ENCODE peak calls at places on chromosome 14, in four cellular contexts. One of them, this sample, is unnamed.

GRCh38 chr14:67541448-67542387 is 8.6 kb downstream of the PLEKHH1 start:
- DNase-seq in K562: peak
- DNase-seq in upper lobe of left lung: no peak
- DNase-seq in prostate gland: no peak
- DNase-seq in this sample: no peak

GRCh38 chr14:32408018-32408417 is 78.9 kb downstream of the AKAP6 start:
- DNase-seq in upper lobe of left lung: no peak
- DNase-seq in prostate gland: no peak
- DNase-seq in K562: no peak
- DNase-seq in this sample: no peak

GRCh38 chr14:71338153-71338552 is 430.9 kb downstream of the PCNX1 start:
- DNase-seq in upper lobe of left lung: no peak
- DNase-seq in K562: no peak
- DNase-seq in prostate gland: no peak
- DNase-seq in this sample: no peak

GRCh38 chr14:95525999-95526398 is 8.9 kb upstream of the GLRX5 start:
- DNase-seq in K562: no peak
- DNase-seq in prostate gland: no peak
- DNase-seq in upper lobe of left lung: no peak
- DNase-seq in this sample: no peak

GRCh38 chr14:23021479-23021878 is 11.5 kb upstream of the C14orf93 start:
- DNase-seq in prostate gland: no peak
- DNase-seq in K562: no peak
- DNase-seq in upper lobe of left lung: no peak
- DNase-seq in this sample: no peak

GRCh38 chr14:77026166-77026929 is 2.2 kb downstream of the IRF2BPL start:
- DNase-seq in upper lobe of left lung: no peak
- DNase-seq in prostate gland: no peak
- DNase-seq in K562: no peak
- DNase-seq in this sample: peak

GRCh38 chr14:48586099-48586498 is 910.7 kb upstream of the MDGA2 start:
- DNase-seq in upper lobe of left lung: no peak
- DNase-seq in prostate gland: no peak
- DNase-seq in K562: no peak
- DNase-seq in this sample: no peak

GRCh38 chr14:77495354-77495753 is 3.3 kb downstream of the ISM2 start:
- DNase-seq in prostate gland: no peak
- DNase-seq in K562: no peak
- DNase-seq in upper lobe of left lung: no peak
- DNase-seq in this sample: no peak

GRCh38 chr14:90274808-90275454 is 18.6 kb downstream of the PSMC1 start:
- DNase-seq in K562: no peak
- DNase-seq in upper lobe of left lung: peak
- DNase-seq in prostate gland: no peak
- DNase-seq in this sample: peak

GRCh38 chr14:90275455-90275814 is 19.1 kb downstream of the PSMC1 start:
- DNase-seq in K562: no peak
- DNase-seq in prostate gland: no peak
- DNase-seq in upper lobe of left lung: no peak
- DNase-seq in this sample: no peak

GRCh38 chr14:90272523-90272922 is 16.2 kb downstream of the PSMC1 start:
- DNase-seq in upper lobe of left lung: peak
- DNase-seq in prostate gland: no peak
- DNase-seq in K562: no peak
- DNase-seq in this sample: peak

GRCh38 chr14:90273532-90273931 is 17.2 kb downstream of the PSMC1 start:
- DNase-seq in upper lobe of left lung: no peak
- DNase-seq in K562: no peak
- DNase-seq in prostate gland: no peak
- DNase-seq in this sample: peak

GRCh38 chr14:90274019-90274418 is 17.7 kb downstream of the PSMC1 start:
- DNase-seq in upper lobe of left lung: no peak
- DNase-seq in prostate gland: no peak
- DNase-seq in K562: no peak
- DNase-seq in this sample: no peak
- TF ChIP-seq POLR2AphosphoS5 in upper lobe of left lung: no peak
- TF ChIP-seq POLR2AphosphoS5 in prostate gland: no peak
- TF ChIP-seq POLR2AphosphoS5 in K562: no peak
- TF ChIP-seq POLR2AphosphoS5 in this sample: peak

DNA sequence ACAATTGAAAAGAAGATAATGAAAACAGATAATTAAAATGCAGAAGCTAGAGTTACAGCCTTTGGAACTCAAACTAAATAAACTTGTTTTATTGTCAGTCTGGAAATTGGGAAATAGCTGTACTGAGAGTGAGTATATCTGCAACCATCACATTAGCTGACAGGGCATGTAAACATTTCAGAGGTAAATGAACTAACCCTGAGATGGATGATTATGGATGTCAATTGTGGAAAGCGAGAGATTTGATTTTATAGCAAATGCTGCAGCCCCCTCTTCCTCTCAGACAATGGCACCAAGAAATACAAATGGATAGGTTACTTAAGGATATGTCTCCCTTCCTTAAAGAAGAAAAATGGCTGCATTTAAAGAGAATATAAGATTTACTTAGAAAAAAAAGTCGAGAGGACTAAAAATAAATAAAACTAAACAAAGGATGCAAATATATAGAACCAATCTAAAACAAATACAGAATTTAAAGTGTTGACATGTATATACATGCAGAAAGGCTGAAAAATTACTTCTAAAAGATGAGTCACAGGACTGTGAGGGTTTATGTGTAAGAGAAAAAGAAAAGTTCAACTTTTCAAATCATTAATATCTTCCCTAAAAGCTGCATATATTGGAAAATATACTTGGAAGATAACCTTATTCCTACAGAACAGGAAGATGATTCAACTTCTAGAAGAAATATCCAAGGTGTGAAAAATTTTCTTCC is 120.3 kb upstream of the FLRT2 start:
- DNase-seq in K562: no peak
- DNase-seq in prostate gland: no peak
- DNase-seq in upper lobe of left lung: no peak
- DNase-seq in this sample: peak
- TF ChIP-seq POLR2A in K562: no peak
- TF ChIP-seq POLR2A in prostate gland: no peak
- TF ChIP-seq POLR2A in upper lobe of left lung: no peak
- TF ChIP-seq POLR2A in this sample: no peak

GRCh38 chr14:49957089-49957852 is 64.4 kb downstream of the ARF6 start:
- DNase-seq in upper lobe of left lung: no peak
- DNase-seq in K562: no peak
- DNase-seq in prostate gland: no peak
- DNase-seq in this sample: no peak

GRCh38 chr14:49955013-49955412 is 62.1 kb downstream of the ARF6 start:
- DNase-seq in K562: no peak
- DNase-seq in prostate gland: no peak
- DNase-seq in upper lobe of left lung: no peak
- DNase-seq in this sample: no peak

GRCh38 chr14:49951946-49952345 is 59.1 kb downstream of the ARF6 start:
- DNase-seq in upper lobe of left lung: peak
- DNase-seq in prostate gland: no peak
- DNase-seq in K562: no peak
- DNase-seq in this sample: no peak

GRCh38 chr14:49953196-49953595 is 60.3 kb downstream of the ARF6 start:
- DNase-seq in prostate gland: no peak
- DNase-seq in K562: no peak
- DNase-seq in upper lobe of left lung: no peak
- DNase-seq in this sample: no peak

GRCh38 chr14:49954171-49954631 is 61.3 kb downstream of the ARF6 start:
- DNase-seq in K562: no peak
- DNase-seq in prostate gland: no peak
- DNase-seq in upper lobe of left lung: peak
- DNase-seq in this sample: no peak
- TF ChIP-seq POLR2AphosphoS5 in K562: no peak
- TF ChIP-seq POLR2AphosphoS5 in prostate gland: no peak
- TF ChIP-seq POLR2AphosphoS5 in upper lobe of left lung: no peak
- TF ChIP-seq POLR2AphosphoS5 in this sample: no peak

DNA sequence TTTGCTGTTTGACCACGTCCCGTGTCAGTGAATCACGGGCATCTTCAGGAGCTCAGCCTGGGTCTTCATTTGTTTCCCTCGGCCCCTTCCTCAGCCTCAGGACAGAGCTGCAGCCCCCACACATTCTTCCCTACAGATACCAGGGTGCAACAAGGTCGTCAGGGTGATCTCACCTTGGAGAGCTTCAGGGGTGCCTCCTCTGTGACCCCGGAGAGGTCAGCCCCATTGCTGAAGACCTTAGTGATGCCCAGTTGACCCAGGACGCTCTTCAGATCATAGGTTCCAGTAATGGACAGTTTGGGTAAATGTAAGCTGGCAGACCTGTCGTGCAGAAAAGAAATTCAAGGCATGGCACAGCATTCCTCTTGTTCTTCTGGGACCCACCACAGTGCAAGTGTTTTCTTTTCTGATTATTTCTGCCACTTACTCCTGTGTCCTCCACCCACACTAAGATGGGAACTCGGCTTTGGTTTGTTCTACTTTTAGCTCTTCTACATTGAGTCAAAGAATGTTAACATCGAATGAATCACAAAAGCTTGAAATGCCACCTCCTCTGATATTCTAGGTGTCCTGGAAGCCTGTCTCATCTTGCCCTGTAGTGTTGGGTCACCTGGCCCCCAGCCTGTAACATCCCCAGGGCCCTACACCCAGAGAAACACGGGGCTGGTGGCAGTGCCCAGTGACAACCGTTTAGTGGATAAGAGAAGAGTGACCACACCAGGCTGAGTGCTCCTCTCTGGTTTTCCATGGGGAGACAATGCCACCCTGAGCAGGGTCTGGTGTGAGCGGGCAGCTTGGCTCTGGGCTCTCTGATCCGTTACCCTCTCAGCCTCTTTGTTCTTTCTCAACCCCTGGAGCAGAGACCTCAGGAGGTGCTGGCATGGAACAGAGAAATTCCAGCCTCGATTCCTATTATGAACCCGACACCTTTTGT is 8.8 kb downstream of the SERPINA1 start:
- DNase-seq in K562: no peak
- DNase-seq in prostate gland: no peak
- DNase-seq in upper lobe of left lung: no peak
- DNase-seq in this sample: no peak
- TF ChIP-seq POLR2A in K562: no peak
- TF ChIP-seq POLR2A in prostate gland: no peak
- TF ChIP-seq POLR2A in upper lobe of left lung: no peak
- TF ChIP-seq POLR2A in this sample: no peak

GRCh38 chr14:105064721-105065143 is 498 bp downstream of the GPR132 start:
- DNase-seq in prostate gland: no peak
- DNase-seq in upper lobe of left lung: peak
- DNase-seq in K562: peak
- DNase-seq in this sample: no peak

GRCh38 chr14:105067140-105067968 is 2.1 kb upstream of the GPR132 start:
- DNase-seq in K562: no peak
- DNase-seq in prostate gland: no peak
- DNase-seq in upper lobe of left lung: no peak
- DNase-seq in this sample: no peak

GRCh38 chr14:105064001-105064400 is 1.2 kb downstream of the GPR132 start:
- DNase-seq in prostate gland: no peak
- DNase-seq in K562: no peak
- DNase-seq in upper lobe of left lung: no peak
- DNase-seq in this sample: no peak

GRCh38 chr14:105066285-105067071 is 1.2 kb upstream of the GPR132 start:
- DNase-seq in upper lobe of left lung: no peak
- DNase-seq in prostate gland: no peak
- DNase-seq in K562: no peak
- DNase-seq in this sample: no peak

DNA sequence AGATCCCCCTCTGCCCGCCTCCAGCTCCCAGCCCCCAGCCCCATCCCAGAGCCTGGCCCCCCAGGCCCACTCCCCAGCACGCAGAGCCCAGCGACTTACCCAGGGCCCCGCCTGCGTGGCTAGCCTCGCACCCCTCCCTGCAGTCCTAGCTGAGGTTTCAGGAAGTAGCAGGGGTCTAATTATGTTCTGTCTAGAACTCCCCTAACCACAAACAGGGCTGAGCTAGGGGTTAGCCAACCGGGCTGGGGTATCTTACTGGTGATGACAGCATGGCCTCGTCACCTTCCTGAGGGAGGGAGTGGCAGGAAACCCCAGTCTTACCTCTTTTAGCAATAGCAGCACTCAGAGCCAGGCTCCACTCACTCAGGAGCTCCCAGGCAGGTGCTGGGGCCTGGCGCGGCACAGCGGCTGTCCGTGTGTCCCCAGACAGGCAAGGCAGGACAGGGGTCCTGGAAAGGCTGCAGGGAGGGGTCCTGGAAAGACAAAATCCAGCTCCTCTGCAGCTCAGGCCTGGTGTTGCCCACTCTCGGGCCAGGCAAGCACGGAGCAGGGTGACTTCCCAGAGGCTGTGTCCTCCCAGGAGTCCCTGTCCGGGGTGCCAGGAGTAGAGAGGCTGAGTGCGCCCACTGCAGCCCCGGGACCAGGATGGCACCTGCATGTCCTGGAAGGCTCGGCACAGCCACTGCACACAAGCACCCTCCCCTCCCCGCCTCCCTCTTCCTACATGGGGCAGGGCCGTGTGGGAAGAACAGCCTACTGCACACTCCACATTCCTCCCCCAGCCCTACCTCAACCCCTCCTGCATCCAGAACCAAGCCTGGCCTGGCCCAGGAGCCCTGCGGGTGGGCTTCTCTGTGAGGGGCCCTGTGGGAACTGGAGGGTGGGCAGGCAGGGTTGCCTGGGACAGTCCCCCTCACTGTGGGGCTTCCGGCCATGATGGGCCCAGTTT is at the start of gene GPR132:
- DNase-seq in prostate gland: no peak
- DNase-seq in upper lobe of left lung: peak
- DNase-seq in K562: no peak
- DNase-seq in this sample: no peak
- TF ChIP-seq POLR2AphosphoS5 in prostate gland: peak
- TF ChIP-seq POLR2AphosphoS5 in upper lobe of left lung: peak
- TF ChIP-seq POLR2AphosphoS5 in K562: no peak
- TF ChIP-seq POLR2AphosphoS5 in this sample: no peak

GRCh38 chr14:61712137-61712536 is 16.8 kb downstream of the HIF1A start:
- DNase-seq in K562: no peak
- DNase-seq in prostate gland: no peak
- DNase-seq in upper lobe of left lung: no peak
- DNase-seq in this sample: no peak
- TF ChIP-seq POLR2A in K562: no peak
- TF ChIP-seq POLR2A in prostate gland: no peak
- TF ChIP-seq POLR2A in upper lobe of left lung: no peak
- TF ChIP-seq POLR2A in this sample: no peak

GRCh38 chr14:21258194-21258888 is 10.9 kb downstream of the HNRNPC start:
- DNase-seq in upper lobe of left lung: no peak
- DNase-seq in prostate gland: no peak
- DNase-seq in K562: no peak
- DNase-seq in this sample: no peak
- TF ChIP-seq POLR2AphosphoS5 in upper lobe of left lung: no peak
- TF ChIP-seq POLR2AphosphoS5 in prostate gland: no peak
- TF ChIP-seq POLR2AphosphoS5 in K562: no peak
- TF ChIP-seq POLR2AphosphoS5 in this sample: no peak

DNA sequence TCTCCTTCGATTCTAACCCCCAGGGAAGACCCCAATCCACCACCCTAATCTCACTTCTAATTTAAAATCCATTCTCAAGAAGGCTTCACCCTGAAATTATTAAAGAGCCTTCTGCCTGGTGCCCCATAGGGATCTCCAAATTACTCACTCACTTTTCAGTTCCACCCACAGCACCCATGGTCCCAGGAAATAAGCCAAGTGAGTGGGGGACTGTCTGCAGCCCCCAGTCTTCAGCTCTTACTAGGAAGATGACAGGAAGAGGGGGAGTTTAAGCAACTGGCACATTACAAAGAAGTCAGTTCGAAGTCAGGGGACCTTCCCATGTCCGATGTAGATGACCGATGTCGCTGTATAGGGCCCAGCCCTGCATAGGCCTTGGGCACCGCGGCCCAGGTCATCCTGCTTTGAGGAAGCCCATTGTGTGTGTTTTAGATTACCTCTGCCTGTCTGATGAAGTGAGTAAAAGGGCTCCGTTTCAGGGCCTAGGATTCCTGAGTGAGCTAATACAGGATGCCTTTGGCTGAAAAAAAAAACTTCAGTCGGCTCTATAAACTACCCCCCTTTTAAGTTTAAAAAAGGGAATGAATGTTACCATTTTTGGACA is 1.9 kb downstream of the ACTN1 start:
- DNase-seq in upper lobe of left lung: peak
- DNase-seq in prostate gland: peak
- DNase-seq in K562: no peak
- DNase-seq in this sample: no peak
- TF ChIP-seq POLR2A in upper lobe of left lung: no peak
- TF ChIP-seq POLR2A in prostate gland: no peak
- TF ChIP-seq POLR2A in K562: no peak
- TF ChIP-seq POLR2A in this sample: no peak

This sample was measured in endothelial cell of umbilical vein.